ENCODE peak calls at places on chromosomes 3 and 15, in eight cellular contexts. B is MM.1S, Q is fibroblast of the aortic adventitia, U is upper lobe of right lung, E is AG04450, L is Panc1, N is foreskin fibroblast, J is IMR-90. R is an unnamed sample.

GRCh38 chr3:160312014-160312624 is 86.9 kb downstream of the C3orf80 start:
- DNase-seq in B (no peak), E (no peak), J (no peak), U (no peak), N (no peak), L (no peak), Q (no peak), R (no peak)

GRCh38 chr3:47130557-47130956 is 33.4 kb downstream of the SETD2 start:
- DNase-seq in B (no peak), U (no peak), N (no peak), Q (no peak), L (no peak), J (no peak), E (no peak), R (no peak)

GRCh38 chr15:70291696-70292510 is 194.2 kb upstream of the TLE3 start:
- DNase-seq in L (no peak), U (peak), N (no peak), B (no peak), J (no peak), Q (no peak), E (no peak), R (no peak)

GRCh38 chr3:121660356-121661171 is at the start of gene HCLS1:
- DNase-seq in L (no peak), Q (peak), B (peak), N (peak), E (no peak), U (peak), J (no peak), R (no peak)

GRCh38 chr15:81113861-81114261 is 20.2 kb upstream of the CFAP161 start:
- DNase-seq in J (peak), L (no peak), Q (peak), N (no peak), E (peak), B (no peak), U (no peak), R (peak)

GRCh38 chr15:37981781-37982180 is 47.3 kb downstream of the TMCO5A start:
- DNase-seq in B (peak), U (no peak), Q (peak), J (peak), E (no peak), N (peak), L (no peak), R (peak)

GRCh38 chr3:13199899-13200451 is 126.7 kb upstream of the IQSEC1 start:
- DNase-seq in J (no peak), L (no peak), N (no peak), U (no peak), Q (no peak), B (no peak), E (no peak), R (no peak)

GRCh38 chr15:60511351-60512157 is 32.6 kb upstream of the ICE2 start:
- DNase-seq in Q (no peak), E (no peak), B (no peak), J (peak), L (no peak), N (no peak), U (no peak), R (no peak)

GRCh38 chr15:93983501-93983900 is 247.9 kb upstream of the MCTP2 start:
- DNase-seq in N (no peak), E (no peak), L (no peak), J (no peak), B (no peak), U (no peak), Q (no peak), R (no peak)

GRCh38 chr15:33660151-33660550 is 308.1 kb upstream of the CHRM5 start:
- DNase-seq in Q (no peak), L (no peak), N (no peak), E (no peak), J (no peak), B (no peak), U (no peak), R (no peak)
- H3K4me3 ChIP-seq in Q (no peak), L (no peak), N (no peak), E (no peak), J (no peak), B (no peak), U (no peak), R (no peak)

DNA sequence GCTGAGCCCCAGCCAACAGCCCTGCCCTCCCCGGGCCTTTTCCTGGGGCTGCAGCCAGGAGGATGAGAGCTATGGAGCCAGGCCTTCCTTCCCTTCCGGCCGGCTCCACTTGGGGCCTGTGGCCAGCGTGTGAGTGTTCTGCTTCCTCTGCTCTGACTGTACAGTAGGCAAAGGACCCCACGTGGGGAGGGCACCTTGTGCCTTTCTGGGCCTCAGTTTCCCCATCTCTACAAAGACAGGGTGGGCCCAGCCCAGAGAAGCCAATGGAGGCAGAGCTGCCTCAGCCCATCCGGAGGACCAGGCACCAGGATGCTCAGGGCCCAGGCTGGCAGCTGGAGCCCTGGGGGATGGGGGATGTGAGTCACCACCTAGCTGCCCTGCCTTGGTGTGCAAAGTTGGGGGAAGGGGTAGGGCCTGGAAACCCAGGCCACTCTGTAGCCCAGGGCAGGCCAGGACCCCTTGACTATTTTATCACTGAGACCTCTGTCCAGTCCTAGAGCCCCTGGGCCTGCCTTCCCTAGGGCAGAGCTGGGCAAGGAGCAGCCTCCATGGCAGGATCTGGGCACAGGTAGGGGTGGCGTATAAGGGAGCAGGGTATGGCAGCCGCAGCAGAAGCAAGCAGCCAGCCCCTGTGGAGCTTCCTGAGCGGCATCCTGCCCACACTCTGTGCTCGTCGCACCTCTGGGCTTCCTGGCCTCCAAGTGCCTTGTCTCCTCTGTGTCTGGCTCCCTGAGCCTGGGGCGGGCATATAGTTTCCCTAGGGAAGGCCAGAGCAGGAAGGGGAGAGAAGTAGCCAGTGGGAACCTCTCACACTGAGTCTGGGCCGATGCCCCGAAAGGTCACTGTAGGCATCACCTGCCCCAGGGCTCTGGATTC is 1.8 kb downstream of the PSTPIP1 start:
- DNase-seq in Q (peak), L (no peak), E (no peak), B (no peak), U (peak), J (peak), N (peak), R (peak)
- H3K4me3 ChIP-seq in Q (no peak), L (no peak), E (no peak), B (no peak), U (peak), J (no peak), N (no peak), R (no peak)

GRCh38 chr15:27668471-27669220 is 430.5 kb downstream of the OCA2 start:
- DNase-seq in J (no peak), U (no peak), Q (no peak), E (no peak), N (no peak), B (no peak), L (no peak), R (no peak)

GRCh38 chr15:27670481-27670880 is 428.6 kb downstream of the OCA2 start:
- DNase-seq in Q (no peak), J (no peak), L (no peak), U (no peak), E (no peak), B (no peak), N (no peak), R (no peak)

GRCh38 chr15:27660676-27661075 is 438.4 kb downstream of the OCA2 start:
- DNase-seq in L (no peak), E (no peak), Q (no peak), J (no peak), N (no peak), B (no peak), U (no peak), R (no peak)

GRCh38 chr15:27669641-27670040 is 429.5 kb downstream of the OCA2 start:
- DNase-seq in J (no peak), E (no peak), N (no peak), L (no peak), U (no peak), B (no peak), Q (no peak), R (no peak)

DNA sequence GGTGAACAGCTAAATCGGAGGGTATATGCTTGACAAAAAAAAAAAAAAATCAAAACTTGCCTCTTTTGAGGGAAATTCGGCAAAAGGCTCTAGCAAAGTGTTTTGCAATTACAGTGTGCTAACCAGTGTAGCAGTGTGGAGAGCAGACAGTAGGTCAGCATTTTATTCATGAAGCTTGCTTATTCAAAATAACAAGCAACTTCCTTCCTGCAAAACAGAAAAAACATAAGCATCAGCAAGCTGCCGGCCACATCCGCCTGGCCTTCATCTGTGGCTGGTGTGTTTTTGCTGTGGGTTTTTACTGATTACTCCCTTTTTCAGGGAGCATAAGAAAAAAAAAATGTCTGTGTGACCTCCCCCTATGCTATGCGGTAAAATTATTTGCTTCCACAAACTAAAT is 434.1 kb downstream of the OCA2 start:
- DNase-seq in J (no peak), B (peak), L (no peak), E (no peak), Q (no peak), N (no peak), U (no peak), R (no peak)
- H3K4me3 ChIP-seq in J (no peak), B (no peak), L (no peak), E (no peak), Q (no peak), N (no peak), U (no peak), R (no peak)

GRCh38 chr3:146250449-146251382 is at the start of gene PLSCR4:
- DNase-seq in B (peak), L (no peak), J (peak), U (peak), E (peak), N (peak), Q (peak), R (peak)
- H3K4me3 ChIP-seq in B (peak), L (peak), J (peak), U (peak), E (peak), N (peak), Q (peak), R (peak)

DNA sequence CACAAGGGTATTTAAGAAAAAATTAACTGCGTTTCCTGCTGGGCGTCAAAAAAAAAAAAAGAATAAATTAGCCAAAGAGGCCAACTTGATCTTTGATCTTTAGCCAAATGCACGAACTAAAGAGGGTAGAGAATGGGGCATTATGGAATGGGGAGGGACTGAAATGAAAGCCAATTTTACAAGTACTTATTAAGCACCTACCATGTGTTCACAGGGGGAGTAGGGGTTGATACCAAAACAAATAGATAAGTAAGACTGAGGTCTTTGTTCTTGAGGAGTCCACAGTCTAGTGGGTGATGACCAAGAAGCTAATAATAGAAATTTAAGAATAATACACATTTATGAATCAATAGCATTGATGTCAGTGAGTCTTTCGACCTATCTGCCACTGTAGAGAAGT is 17.9 kb upstream of the MUC13 start:
- DNase-seq in E (no peak), L (no peak), N (no peak), U (no peak), J (no peak), Q (no peak), B (no peak), R (no peak)
- H3K4me3 ChIP-seq in E (no peak), L (no peak), N (no peak), U (no peak), J (no peak), Q (no peak), B (no peak), R (no peak)